ENCODE peak calls at places on chromosomes 4 and X, in seven cellular contexts. One of them, this sample, is unnamed.

GRCh38 chr4:59341506-59341905 is 1858.6 kb upstream of the ADGRL3 start:
- DNase-seq in AG04449: no peak
- DNase-seq in stimulated activated naive CD4-positive, alpha-beta T cell: no peak
- DNase-seq in COR-L47: no peak
- DNase-seq in stimulated activated CD4-positive, alpha-beta T cell treated with anti-CD3 and anti-CD28 coated beads, TNF-alpha, amount 100 ng/mL, for 4 hours: no peak
- DNase-seq in NCI-H1694 treated with DMSO at 0.1 percent for 48 hours: no peak
- DNase-seq in GM12865: no peak
- DNase-seq in this sample: no peak

GRCh38 chrX:84186603-84187358 is 1.2 kb downstream of the RPS6KA6 start:
- DNase-seq in stimulated activated naive CD4-positive, alpha-beta T cell: no peak
- DNase-seq in stimulated activated CD4-positive, alpha-beta T cell treated with anti-CD3 and anti-CD28 coated beads, TNF-alpha, amount 100 ng/mL, for 4 hours: no peak
- DNase-seq in AG04449: no peak
- DNase-seq in COR-L47: no peak
- DNase-seq in GM12865: no peak
- DNase-seq in NCI-H1694 treated with DMSO at 0.1 percent for 48 hours: no peak
- DNase-seq in this sample: no peak

GRCh38 chrX:107199491-107199890 is 6.7 kb downstream of the NUP62CL start:
- DNase-seq in NCI-H1694 treated with DMSO at 0.1 percent for 48 hours: no peak
- DNase-seq in COR-L47: no peak
- DNase-seq in stimulated activated CD4-positive, alpha-beta T cell treated with anti-CD3 and anti-CD28 coated beads, TNF-alpha, amount 100 ng/mL, for 4 hours: no peak
- DNase-seq in stimulated activated naive CD4-positive, alpha-beta T cell: no peak
- DNase-seq in GM12865: no peak
- DNase-seq in AG04449: no peak
- DNase-seq in this sample: no peak

GRCh38 chr4:73505567-73505966 is 24.0 kb downstream of the AFM start:
- DNase-seq in GM12865: no peak
- DNase-seq in COR-L47: no peak
- DNase-seq in stimulated activated naive CD4-positive, alpha-beta T cell: no peak
- DNase-seq in AG04449: no peak
- DNase-seq in stimulated activated CD4-positive, alpha-beta T cell treated with anti-CD3 and anti-CD28 coated beads, TNF-alpha, amount 100 ng/mL, for 4 hours: no peak
- DNase-seq in NCI-H1694 treated with DMSO at 0.1 percent for 48 hours: no peak
- DNase-seq in this sample: no peak

GRCh38 chr4:52750819-52751348 is 341 bp downstream of the ERVMER34-1 start:
- DNase-seq in stimulated activated CD4-positive, alpha-beta T cell treated with anti-CD3 and anti-CD28 coated beads, TNF-alpha, amount 100 ng/mL, for 4 hours: no peak
- DNase-seq in NCI-H1694 treated with DMSO at 0.1 percent for 48 hours: no peak
- DNase-seq in GM12865: no peak
- DNase-seq in stimulated activated naive CD4-positive, alpha-beta T cell: no peak
- DNase-seq in AG04449: no peak
- DNase-seq in COR-L47: no peak
- DNase-seq in this sample: no peak

GRCh38 chr4:105241456-105241855 is 94.8 kb downstream of the TET2 start:
- DNase-seq in NCI-H1694 treated with DMSO at 0.1 percent for 48 hours: no peak
- DNase-seq in COR-L47: peak
- DNase-seq in AG04449: no peak
- DNase-seq in stimulated activated CD4-positive, alpha-beta T cell treated with anti-CD3 and anti-CD28 coated beads, TNF-alpha, amount 100 ng/mL, for 4 hours: no peak
- DNase-seq in GM12865: no peak
- DNase-seq in stimulated activated naive CD4-positive, alpha-beta T cell: no peak
- DNase-seq in this sample: no peak

GRCh38 chr4:173879286-173879908 is 349.4 kb upstream of the HAND2 start:
- DNase-seq in GM12865: no peak
- DNase-seq in NCI-H1694 treated with DMSO at 0.1 percent for 48 hours: no peak
- DNase-seq in COR-L47: no peak
- DNase-seq in AG04449: no peak
- DNase-seq in stimulated activated naive CD4-positive, alpha-beta T cell: no peak
- DNase-seq in stimulated activated CD4-positive, alpha-beta T cell treated with anti-CD3 and anti-CD28 coated beads, TNF-alpha, amount 100 ng/mL, for 4 hours: no peak
- DNase-seq in this sample: no peak

GRCh38 chr4:94507708-94508107 is 56.0 kb downstream of the PDLIM5 start:
- DNase-seq in stimulated activated CD4-positive, alpha-beta T cell treated with anti-CD3 and anti-CD28 coated beads, TNF-alpha, amount 100 ng/mL, for 4 hours: no peak
- DNase-seq in GM12865: no peak
- DNase-seq in COR-L47: no peak
- DNase-seq in NCI-H1694 treated with DMSO at 0.1 percent for 48 hours: no peak
- DNase-seq in stimulated activated naive CD4-positive, alpha-beta T cell: no peak
- DNase-seq in AG04449: no peak
- DNase-seq in this sample: no peak

GRCh38 chr4:187366530-187367279 is 628.9 kb upstream of the ZFP42 start:
- DNase-seq in COR-L47: no peak
- DNase-seq in AG04449: no peak
- DNase-seq in stimulated activated naive CD4-positive, alpha-beta T cell: no peak
- DNase-seq in stimulated activated CD4-positive, alpha-beta T cell treated with anti-CD3 and anti-CD28 coated beads, TNF-alpha, amount 100 ng/mL, for 4 hours: no peak
- DNase-seq in GM12865: no peak
- DNase-seq in NCI-H1694 treated with DMSO at 0.1 percent for 48 hours: no peak
- DNase-seq in this sample: no peak

GRCh38 chrX:106035064-106035463 is 3.5 kb downstream of the SERPINA7 start:
- DNase-seq in GM12865: no peak
- DNase-seq in stimulated activated CD4-positive, alpha-beta T cell treated with anti-CD3 and anti-CD28 coated beads, TNF-alpha, amount 100 ng/mL, for 4 hours: no peak
- DNase-seq in stimulated activated naive CD4-positive, alpha-beta T cell: no peak
- DNase-seq in AG04449: no peak
- DNase-seq in NCI-H1694 treated with DMSO at 0.1 percent for 48 hours: no peak
- DNase-seq in COR-L47: no peak
- DNase-seq in this sample: no peak

GRCh38 chrX:124045109-124045508 is 83.6 kb downstream of the STAG2 start:
- DNase-seq in NCI-H1694 treated with DMSO at 0.1 percent for 48 hours: no peak
- DNase-seq in GM12865: no peak
- DNase-seq in COR-L47: no peak
- DNase-seq in stimulated activated CD4-positive, alpha-beta T cell treated with anti-CD3 and anti-CD28 coated beads, TNF-alpha, amount 100 ng/mL, for 4 hours: no peak
- DNase-seq in stimulated activated naive CD4-positive, alpha-beta T cell: no peak
- DNase-seq in AG04449: no peak
- DNase-seq in this sample: no peak

GRCh38 chr4:150181536-150181935 is 103.3 kb downstream of the DCLK2 start:
- DNase-seq in NCI-H1694 treated with DMSO at 0.1 percent for 48 hours: no peak
- DNase-seq in stimulated activated naive CD4-positive, alpha-beta T cell: no peak
- DNase-seq in AG04449: no peak
- DNase-seq in stimulated activated CD4-positive, alpha-beta T cell treated with anti-CD3 and anti-CD28 coated beads, TNF-alpha, amount 100 ng/mL, for 4 hours: no peak
- DNase-seq in COR-L47: peak
- DNase-seq in GM12865: no peak
- DNase-seq in this sample: no peak

GRCh38 chr4:100582146-100582545 is 64.3 kb upstream of the EMCN start:
- DNase-seq in AG04449: no peak
- DNase-seq in stimulated activated naive CD4-positive, alpha-beta T cell: no peak
- DNase-seq in GM12865: no peak
- DNase-seq in NCI-H1694 treated with DMSO at 0.1 percent for 48 hours: no peak
- DNase-seq in COR-L47: no peak
- DNase-seq in stimulated activated CD4-positive, alpha-beta T cell treated with anti-CD3 and anti-CD28 coated beads, TNF-alpha, amount 100 ng/mL, for 4 hours: no peak
- DNase-seq in this sample: no peak

GRCh38 chr4:15436515-15436914 is 8.7 kb downstream of the C1QTNF7 start:
- DNase-seq in NCI-H1694 treated with DMSO at 0.1 percent for 48 hours: no peak
- DNase-seq in stimulated activated CD4-positive, alpha-beta T cell treated with anti-CD3 and anti-CD28 coated beads, TNF-alpha, amount 100 ng/mL, for 4 hours: no peak
- DNase-seq in AG04449: no peak
- DNase-seq in COR-L47: peak
- DNase-seq in stimulated activated naive CD4-positive, alpha-beta T cell: no peak
- DNase-seq in GM12865: no peak
- DNase-seq in this sample: no peak

GRCh38 chr4:67198757-67199156 is 346.5 kb downstream of the CENPC start:
- DNase-seq in COR-L47: peak
- DNase-seq in GM12865: peak
- DNase-seq in AG04449: no peak
- DNase-seq in stimulated activated CD4-positive, alpha-beta T cell treated with anti-CD3 and anti-CD28 coated beads, TNF-alpha, amount 100 ng/mL, for 4 hours: no peak
- DNase-seq in stimulated activated naive CD4-positive, alpha-beta T cell: no peak
- DNase-seq in NCI-H1694 treated with DMSO at 0.1 percent for 48 hours: peak
- DNase-seq in this sample: no peak